ENCODE peak calls at places on chromosomes 2 and 18, in six cellular contexts. I is GM12878; S is activated CD8-positive, alpha-beta T cell treated with anti-CD3 and anti-CD28 coated beads for 36 hours; K is epithelial cell of esophagus; C is neural crest cell; N is K562. T is an unnamed sample.

GRCh38 chr2:171687287-171688128 is at the start of gene DYNC1I2:
- DNase-seq in K (peak; percentile 96), S (peak; percentile 83), I (peak; percentile 91), N (peak; percentile 89), C (peak; percentile 75), T (peak; percentile 74)

GRCh38 chr2:9650119-9650821 is 19.5 kb upstream of the YWHAQ start:
- DNase-seq in K (no peak), I (no peak), S (no peak), N (no peak), C (no peak), T (no peak)

GRCh38 chr2:128780434-128781080 is 461.9 kb upstream of the HS6ST1 start:
- DNase-seq in C (no peak), K (no peak), S (no peak), I (no peak), N (no peak), T (no peak)

GRCh38 chr2:207418422-207418821 is 111.3 kb upstream of the CREB1 start:
- DNase-seq in C (no peak), I (no peak), S (no peak), K (no peak), N (no peak), T (no peak)

GRCh38 chr18:27847412-27847811 is 329.5 kb downstream of the CDH2 start:
- DNase-seq in K (no peak), S (no peak), C (no peak), I (no peak), N (no peak), T (no peak)

GRCh38 chr18:5977022-5977421 is 81.7 kb upstream of the TMEM200C start:
- DNase-seq in N (no peak), K (no peak), I (no peak), C (no peak), S (no peak), T (no peak)

GRCh38 chr2:181457741-181458425 is 697 bp downstream of the ITGA4 start:
- DNase-seq in N (no peak), C (peak; percentile 21), I (no peak), S (peak; percentile 78), K (peak; percentile 17), T (peak; percentile 43)

GRCh38 chr18:75478996-75479870 is 51.7 kb upstream of the SMIM21 start:
- DNase-seq in N (peak; percentile 28), K (peak; percentile 70), S (peak; percentile 9), C (no peak), I (peak; percentile 4), T (peak; percentile 35)

GRCh38 chr2:70977605-70978205 is 725 bp upstream of the ANKRD53 start:
- DNase-seq in K (peak; percentile 94), C (no peak), S (peak; percentile 67), N (no peak), I (no peak), T (no peak)

GRCh38 chr2:47034973-47035609 is 119.5 kb upstream of the MCFD2 start:
- DNase-seq in K (no peak), I (peak; percentile 33), C (no peak), S (peak; percentile 40), N (no peak), T (peak; percentile 50)

GRCh38 chr2:9663008-9663879 is 32.4 kb upstream of the YWHAQ start:
- DNase-seq in I (peak; percentile 48), C (no peak), N (no peak), K (no peak), S (no peak), T (peak; percentile 54)

GRCh38 chr2:39837856-39838453 is 58.9 kb upstream of the THUMPD2 start:
- DNase-seq in K (peak; percentile 68), N (peak; percentile 47), C (no peak), I (peak; percentile 11), S (peak; percentile 21), T (peak; percentile 33)

GRCh38 chr2:61639721-61640120 is 101.6 kb upstream of the XPO1 start:
- DNase-seq in S (no peak), K (no peak), N (no peak), C (no peak), I (no peak), T (no peak)

GRCh38 chr2:182715121-182715895 is 749 bp upstream of the DNAJC10 start:
- DNase-seq in C (no peak), K (peak; percentile 32), I (no peak), N (peak; percentile 19), S (no peak), T (peak; percentile 17)

GRCh38 chr2:183868707-183869106 is 729.6 kb upstream of the ZNF804A start:
- DNase-seq in N (no peak), I (no peak), C (no peak), K (peak; percentile 85), S (no peak), T (no peak)

GRCh38 chr2:218991674-218992168 is 1.5 kb downstream of the CRYBA2 start:
- DNase-seq in C (no peak), S (no peak), I (no peak), N (peak; percentile 30), K (peak; percentile 56), T (peak; percentile 30)

GRCh38 chr2:108911807-108912628 is 77.0 kb downstream of the EDAR start:
- DNase-seq in K (peak; percentile 20), S (no peak), N (no peak), I (no peak), C (no peak), T (no peak)

GRCh38 chr18:61831071-61831470 is 61.7 kb downstream of the RNF152 start:
- DNase-seq in N (no peak), K (no peak), S (no peak), C (no peak), I (no peak), T (no peak)

GRCh38 chr2:97728091-97728596 is 14.8 kb downstream of the ZAP70 start:
- DNase-seq in C (no peak), N (no peak), S (peak; percentile 63), I (no peak), K (peak; percentile 59), T (no peak)

GRCh38 chr18:10936211-10937053 is 212.9 kb downstream of the PIEZO2 start:
- DNase-seq in C (no peak), I (no peak), S (no peak), K (no peak), N (no peak), T (no peak)

GRCh38 chr2:189424956-189425355 is 16.3 kb upstream of the WDR75 start:
- DNase-seq in C (no peak), S (no peak), N (no peak), K (no peak), I (no peak), T (no peak)

GRCh38 chr2:189426886-189427285 is 14.4 kb upstream of the WDR75 start:
- DNase-seq in N (no peak), S (no peak), C (no peak), K (no peak), I (no peak), T (no peak)

GRCh38 chr2:189425676-189426075 is 15.6 kb upstream of the WDR75 start:
- DNase-seq in C (no peak), N (no peak), I (no peak), S (no peak), K (no peak), T (no peak)

GRCh38 chr2:189421644-189422043 is 19.6 kb upstream of the WDR75 start:
- DNase-seq in K (peak; percentile 65), S (no peak), I (no peak), C (no peak), N (no peak), T (no peak)
- TF ChIP-seq CTCF in K (no peak), S (no peak), I (no peak), C (no peak), N (no peak), T (no peak)

DNA sequence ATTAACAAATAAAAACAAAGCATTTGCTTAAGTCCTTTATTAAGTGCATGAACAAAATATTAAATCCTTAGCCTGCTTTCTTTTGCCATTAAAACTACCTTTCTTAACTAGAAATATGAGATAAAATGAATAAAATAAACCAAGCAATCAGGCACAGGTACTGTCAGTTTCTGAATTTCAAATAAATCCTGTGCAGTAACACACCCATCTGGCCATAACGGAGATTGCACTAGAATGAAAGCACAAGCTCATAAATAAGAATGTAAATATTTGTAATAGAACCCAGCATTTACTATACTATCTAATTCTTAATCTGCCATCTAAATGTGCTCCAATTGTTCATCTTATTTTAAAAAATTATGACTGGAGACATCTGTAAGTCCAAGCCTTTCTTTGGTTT is 31.9 kb downstream of the PRKRA start:
- DNase-seq in S (no peak), I (no peak), N (no peak), C (no peak), K (peak; percentile 45), T (peak; percentile 12)
- TF ChIP-seq CTCF in S (no peak), I (peak; percentile 31), N (peak; percentile 15), C (peak; percentile 56), K (peak; percentile 50), T (peak; percentile 51)

DNA sequence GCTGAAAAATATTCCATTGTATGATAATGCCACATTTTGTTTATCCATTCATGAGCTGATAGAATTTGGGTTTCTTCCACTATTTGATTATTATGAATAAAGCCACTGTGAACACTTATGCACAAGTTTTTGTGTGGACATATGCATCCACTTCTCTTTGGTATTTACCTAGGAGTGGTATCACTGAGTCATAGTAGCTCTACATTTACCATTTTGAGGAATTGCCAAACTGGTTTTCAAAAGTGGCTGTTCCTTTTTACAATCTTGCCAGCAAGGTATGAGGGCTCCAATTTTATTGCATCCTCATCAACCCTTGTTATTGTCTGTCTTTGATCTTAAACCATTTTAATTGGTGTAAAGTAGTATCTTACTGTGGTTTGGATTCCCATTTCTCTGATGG is 13.3 kb upstream of the EHBP1 start:
- DNase-seq in I (no peak), S (no peak), K (peak; percentile 65), N (no peak), C (no peak), T (no peak)
- TF ChIP-seq CTCF in I (no peak), S (no peak), K (no peak), N (no peak), C (no peak), T (no peak)

DNA sequence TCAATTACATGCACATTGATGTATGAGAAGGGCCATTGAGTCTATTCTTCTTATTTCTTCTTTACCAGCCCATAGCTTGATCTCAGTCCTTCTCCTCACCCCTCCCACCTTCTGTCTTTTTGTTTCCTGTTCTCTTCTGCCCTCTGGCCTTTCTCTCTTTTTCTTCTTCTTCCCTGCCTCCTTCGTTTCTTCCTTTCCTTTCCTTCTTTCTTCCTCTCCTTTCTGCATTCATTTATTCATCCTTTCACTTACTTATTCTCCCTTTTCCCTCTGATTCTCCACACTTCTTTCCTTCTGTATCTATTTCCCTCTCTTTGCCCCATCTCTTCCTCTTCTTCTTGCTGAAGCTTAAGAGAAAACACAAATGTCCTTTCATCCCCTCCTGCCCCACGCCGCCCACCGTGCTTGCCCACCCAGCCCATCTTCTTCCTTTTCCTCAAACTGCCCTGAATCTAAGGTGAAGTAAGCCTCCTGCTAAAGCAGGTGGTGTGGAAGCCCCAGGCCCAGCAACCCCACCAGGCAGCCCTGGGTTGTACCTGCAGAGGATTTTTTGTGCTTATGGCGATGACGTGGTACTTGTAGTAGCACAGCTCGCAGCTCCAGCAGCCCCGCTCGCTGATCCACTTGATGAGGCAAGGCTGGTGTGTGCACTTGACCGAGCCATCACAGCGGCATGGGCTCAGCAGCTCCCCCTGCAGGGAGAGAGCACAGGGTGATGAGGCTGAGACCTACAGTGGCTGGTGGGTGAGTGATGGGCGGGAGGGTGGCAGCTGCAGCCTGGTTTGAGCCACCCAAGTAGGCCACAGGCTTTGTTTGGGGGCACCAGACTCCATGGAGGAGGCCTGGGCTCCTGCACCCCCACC is 89.0 kb downstream of the MARCHF4 start:
- DNase-seq in I (no peak), K (peak; percentile 16), N (peak; percentile 56), S (peak; percentile 52), C (peak; percentile 22), T (peak; percentile 31)
- TF ChIP-seq CTCF in I (peak; percentile 63), K (peak; percentile 32), N (peak; percentile 75), S (no peak), C (peak; percentile 38), T (peak; percentile 66)